ENCODE peak calls at places on chromosomes 3 and 15, in four cellular contexts. E, F, N and H are unnamed samples.

GRCh38 chr15:88004379-88004778 is 252.2 kb downstream of the NTRK3 start:
- DNase-seq in N (no peak), E (no peak), F (no peak), H (no peak)

GRCh38 chr15:29736745-29737023 is 85.6 kb downstream of the TJP1 start:
- DNase-seq in F (no peak), E (no peak), N (no peak), H (no peak)

GRCh38 chr3:18968120-18968519 is 180.2 kb upstream of the KCNH8 start:
- DNase-seq in F (no peak), N (no peak), E (no peak), H (no peak)

GRCh38 chr15:71219646-71220045 is 104.4 kb downstream of the THSD4 start:
- DNase-seq in N (no peak), E (no peak), F (no peak), H (no peak)

GRCh38 chr3:53264718-53265117 is 8.9 kb upstream of the TKT start:
- DNase-seq in F (no peak), E (no peak), N (no peak), H (no peak)

GRCh38 chr3:120477826-120478225 is 27.0 kb upstream of the FSTL1 start:
- DNase-seq in N (no peak), E (no peak), F (no peak), H (no peak)

GRCh38 chr3:69787436-69788168 is 48.3 kb downstream of the MITF start:
- DNase-seq in E (no peak), N (no peak), F (no peak), H (no peak)

GRCh38 chr3:70980646-70981031 is 602.9 kb downstream of the FOXP1 start:
- DNase-seq in E (peak), N (no peak), F (no peak), H (no peak)

GRCh38 chr3:29697989-29698388 is 417.1 kb downstream of the RBMS3 start:
- DNase-seq in E (no peak), N (no peak), F (no peak), H (no peak)

GRCh38 chr3:197364410-197365071 is 66.1 kb upstream of the DLG1 start:
- DNase-seq in E (no peak), F (no peak), N (no peak), H (no peak)

GRCh38 chr3:69784854-69785523 is 45.7 kb downstream of the MITF start:
- DNase-seq in E (no peak), N (no peak), F (peak), H (no peak)

GRCh38 chr3:63595221-63595620 is 57.3 kb upstream of the SNTN start:
- DNase-seq in N (no peak), F (no peak), E (no peak), H (no peak)

GRCh38 chr3:169624533-169624972 is 39.0 kb downstream of the MECOM start:
- DNase-seq in E (no peak), N (no peak), F (no peak), H (no peak)

GRCh38 chr15:65077981-65078352 is 1.4 kb downstream of the KBTBD13 start:
- DNase-seq in N (peak), E (peak), F (peak), H (peak)

GRCh38 chr15:39391230-39391629 is 189.6 kb upstream of the THBS1 start:
- DNase-seq in E (no peak), N (no peak), F (no peak), H (no peak)

GRCh38 chr3:53821631-53822068 is 24.6 kb downstream of the CHDH start:
- DNase-seq in N (no peak), E (peak), F (no peak), H (no peak)

GRCh38 chr15:81296673-81297072 is 27.3 kb downstream of the STARD5 start:
- DNase-seq in F (peak), E (peak), N (peak), H (no peak)

GRCh38 chr3:1118074-1118473 is 25.2 kb downstream of the CNTN6 start:
- DNase-seq in N (no peak), F (no peak), E (no peak), H (no peak)

GRCh38 chr3:143122089-143122430 is 2.5 kb downstream of the CHST2 start:
- DNase-seq in E (no peak), F (no peak), N (no peak), H (no peak)

GRCh38 chr3:183313331-183313730 is 60.3 kb downstream of the B3GNT5 start:
- DNase-seq in F (no peak), E (no peak), N (no peak), H (no peak)

GRCh38 chr15:73897441-73898261 is 24.3 kb downstream of the TBC1D21 start:
- DNase-seq in N (peak), E (peak), F (peak), H (no peak)

GRCh38 chr15:55353030-55353429 is 34.0 kb downstream of the PIGB start:
- DNase-seq in F (no peak), E (no peak), N (no peak), H (no peak)

GRCh38 chr3:177057768-177058167 is 139.5 kb downstream of the TBL1XR1 start:
- DNase-seq in N (no peak), E (peak), F (no peak), H (no peak)

GRCh38 chr3:172285844-172286243 is 162.4 kb downstream of the GHSR start:
- DNase-seq in E (no peak), F (no peak), N (no peak), H (no peak)

GRCh38 chr15:78763111-78763795 is 48.0 kb downstream of the ADAMTS7 start:
- DNase-seq in F (peak), N (no peak), E (no peak), H (no peak)

GRCh38 chr3:37183976-37184375 is 9.6 kb upstream of the LRRFIP2 start:
- DNase-seq in N (no peak), F (no peak), E (no peak), H (no peak)

GRCh38 chr3:46892285-46893145 is 15.0 kb downstream of the PTH1R start:
- DNase-seq in N (peak), F (peak), E (no peak), H (peak)

GRCh38 chr15:95208988-95209387 is 977.6 kb downstream of the MCTP2 start:
- DNase-seq in E (no peak), F (no peak), N (no peak), H (no peak)

GRCh38 chr3:16452265-16452664 is 61.2 kb downstream of the RFTN1 start:
- DNase-seq in N (no peak), E (no peak), F (no peak), H (no peak)

GRCh38 chr3:104810896-104811295 is 555.8 kb upstream of the ALCAM start:
- DNase-seq in E (no peak), N (no peak), F (no peak), H (no peak)

GRCh38 chr3:57910988-57911387 is 97.2 kb upstream of the FLNB start:
- DNase-seq in E (no peak), N (peak), F (no peak), H (no peak)

GRCh38 chr15:48566669-48567068 is 78.8 kb downstream of the FBN1 start:
- DNase-seq in E (no peak), N (no peak), F (no peak), H (no peak)

GRCh38 chr15:80999623-81000036 is 1.1 kb upstream of the TLNRD1 start:
- DNase-seq in F (peak), N (no peak), E (peak), H (no peak)

GRCh38 chr3:190831225-190831624 is 31.3 kb downstream of the GMNC start:
- DNase-seq in N (no peak), E (no peak), F (no peak), H (no peak)

GRCh38 chr3:12870942-12871341 is 29.6 kb upstream of the RPL32 start:
- DNase-seq in F (no peak), N (no peak), E (peak), H (no peak)

GRCh38 chr15:57334257-57334656 is 42.0 kb upstream of the CGNL1 start:
- DNase-seq in N (no peak), F (no peak), E (no peak), H (no peak)

DNA sequence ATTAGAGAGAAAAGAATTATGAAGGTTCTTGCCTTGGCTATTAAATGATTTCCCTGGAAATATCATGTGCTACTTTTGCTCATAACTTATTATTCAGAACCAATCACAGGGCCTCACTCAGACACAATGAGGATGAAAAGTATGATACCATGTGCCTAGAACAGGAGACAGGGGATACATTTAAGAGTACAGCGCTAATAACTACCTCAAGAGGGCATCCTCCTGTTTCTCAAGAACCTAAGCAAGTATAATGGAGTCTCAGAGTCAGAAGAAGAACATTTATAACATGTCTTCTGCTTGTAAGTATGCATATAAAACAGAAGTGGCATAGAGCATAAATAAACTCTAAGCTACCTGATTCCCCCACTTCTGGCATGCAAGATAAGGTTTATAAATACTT is 125.4 kb upstream of the MME start:
- DNase-seq in E (no peak), F (no peak), N (no peak), H (no peak)
- TF ChIP-seq CTCF in E (no peak), F (peak), N (no peak), H (peak)

GRCh38 chr15:51133140-51133630 is 38.5 kb upstream of the TNFAIP8L3 start:
- DNase-seq in F (no peak), N (no peak), E (no peak), H (no peak)
- TF ChIP-seq CTCF in F (no peak), N (peak), E (no peak), H (no peak)

GRCh38 chr15:90232941-90233700 is 620 bp downstream of the CIB1 start:
- DNase-seq in E (peak), N (peak), F (peak), H (peak)
- TF ChIP-seq CTCF in E (peak), N (no peak), F (peak), H (peak)

GRCh38 chr3:141366285-141367037 is 1.8 kb upstream of the ZBTB38 start:
- DNase-seq in N (no peak), E (no peak), F (peak), H (no peak)
- TF ChIP-seq CTCF in N (no peak), E (no peak), F (peak), H (no peak)

GRCh38 chr3:44966795-44967278 is 9.1 kb downstream of the ZDHHC3 start:
- DNase-seq in E (no peak), F (no peak), N (no peak), H (no peak)

GRCh38 chr3:44968447-44968858 is 7.5 kb downstream of the ZDHHC3 start:
- DNase-seq in F (no peak), N (no peak), E (no peak), H (no peak)

GRCh38 chr3:44969779-44970178 is 6.2 kb downstream of the ZDHHC3 start:
- DNase-seq in N (no peak), E (no peak), F (no peak), H (no peak)

GRCh38 chr3:44970916-44971490 is 5.0 kb downstream of the ZDHHC3 start:
- DNase-seq in F (no peak), N (no peak), E (no peak), H (no peak)

DNA sequence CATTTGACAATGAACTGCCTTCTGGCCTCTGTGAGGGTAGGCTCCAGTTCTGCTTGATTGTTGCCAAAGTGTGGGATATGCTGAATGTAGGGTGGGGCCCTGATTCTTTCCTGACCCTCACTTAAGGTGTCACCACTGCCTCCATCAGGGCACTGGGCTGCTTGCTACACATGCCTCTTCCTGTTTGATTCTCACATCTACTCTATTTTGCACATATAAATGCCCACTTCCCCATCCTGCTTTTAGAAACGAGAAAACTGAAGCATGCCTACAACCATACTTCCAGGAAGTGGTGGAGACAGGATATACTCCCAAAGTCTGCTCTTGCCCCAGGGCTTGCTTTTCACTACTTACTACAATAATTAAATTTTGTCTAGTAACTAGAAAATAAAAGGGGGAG is 6.8 kb downstream of the ZDHHC3 start:
- DNase-seq in F (no peak), E (no peak), N (no peak), H (no peak)
- TF ChIP-seq CTCF in F (no peak), E (no peak), N (no peak), H (no peak)

GRCh38 chr15:52083603-52084002 is 29.0 kb downstream of the BCL2L10 start:
- DNase-seq in E (no peak), F (no peak), N (no peak), H (no peak)

GRCh38 chr15:52085289-52085688 is 27.3 kb downstream of the BCL2L10 start:
- DNase-seq in E (no peak), N (no peak), F (no peak), H (no peak)

GRCh38 chr15:52090193-52090592 is 22.4 kb downstream of the BCL2L10 start:
- DNase-seq in E (no peak), F (no peak), N (no peak), H (no peak)

GRCh38 chr15:52082197-52083036 is 30.2 kb downstream of the BCL2L10 start:
- DNase-seq in N (no peak), F (no peak), E (peak), H (no peak)

DNA sequence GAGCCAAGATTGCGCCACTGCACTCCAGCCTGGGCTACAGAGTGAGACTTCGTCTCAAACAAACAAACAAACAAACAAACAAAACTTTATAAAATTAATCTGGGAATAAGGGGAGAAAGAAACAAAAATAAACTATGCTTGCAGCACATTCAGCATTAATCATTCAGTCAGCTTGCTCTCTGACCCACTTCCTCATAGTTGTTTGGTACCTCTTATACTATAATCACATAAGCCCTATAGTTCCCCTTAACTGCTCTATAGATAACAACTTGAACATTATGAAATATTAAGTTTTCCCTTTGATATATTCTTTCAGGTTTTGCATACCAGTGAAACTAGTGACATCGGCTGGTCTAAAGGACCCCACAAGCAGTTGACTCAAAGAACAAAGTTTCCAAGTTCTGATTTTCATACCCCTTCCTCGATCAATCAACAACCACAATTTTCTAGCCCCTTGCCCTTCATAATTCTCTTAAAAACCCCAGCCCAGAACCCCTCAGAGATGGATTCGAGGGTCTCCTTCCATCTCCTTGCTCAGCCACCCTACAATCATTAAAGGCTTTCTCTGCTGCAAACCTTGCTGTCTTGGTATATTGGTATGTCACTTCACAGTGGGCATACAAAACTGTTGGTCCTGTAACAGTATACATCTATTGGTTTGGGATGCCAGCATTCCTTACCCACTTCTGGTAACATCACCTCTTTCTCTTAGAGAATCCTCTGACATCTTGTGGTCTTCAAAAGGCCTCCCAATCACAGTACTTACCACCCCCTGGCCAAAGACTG is 26.4 kb downstream of the BCL2L10 start:
- DNase-seq in F (no peak), N (no peak), E (no peak), H (no peak)
- TF ChIP-seq CTCF in F (no peak), N (no peak), E (no peak), H (no peak)

GRCh38 chr3:126927405-126927750 is 55.5 kb upstream of the PLXNA1 start:
- DNase-seq in E (no peak), F (no peak), N (no peak), H (no peak)

GRCh38 chr3:126926684-126927404 is 56.1 kb upstream of the PLXNA1 start:
- DNase-seq in F (no peak), N (no peak), E (no peak), H (no peak)

GRCh38 chr3:126928921-126929485 is 53.9 kb upstream of the PLXNA1 start:
- DNase-seq in N (no peak), E (no peak), F (no peak), H (no peak)

GRCh38 chr3:126925411-126926171 is 57.3 kb upstream of the PLXNA1 start:
- DNase-seq in N (no peak), E (no peak), F (no peak), H (no peak)

GRCh38 chr3:126927846-126928245 is 55.1 kb upstream of the PLXNA1 start:
- DNase-seq in F (no peak), N (no peak), E (no peak), H (no peak)
- TF ChIP-seq CTCF in F (no peak), N (no peak), E (no peak), H (no peak)

GRCh38 chr3:50213383-50213782 is 8.3 kb downstream of the SLC38A3 start:
- DNase-seq in E (no peak), F (no peak), N (no peak), H (no peak)

GRCh38 chr3:50212502-50212901 is 7.4 kb downstream of the SLC38A3 start:
- DNase-seq in E (no peak), N (peak), F (no peak), H (no peak)

GRCh38 chr3:50214824-50215223 is 9.8 kb downstream of the SLC38A3 start:
- DNase-seq in N (no peak), F (no peak), E (no peak), H (no peak)

GRCh38 chr3:50211930-50212329 is 6.9 kb downstream of the SLC38A3 start:
- DNase-seq in F (no peak), N (no peak), E (no peak), H (no peak)

DNA sequence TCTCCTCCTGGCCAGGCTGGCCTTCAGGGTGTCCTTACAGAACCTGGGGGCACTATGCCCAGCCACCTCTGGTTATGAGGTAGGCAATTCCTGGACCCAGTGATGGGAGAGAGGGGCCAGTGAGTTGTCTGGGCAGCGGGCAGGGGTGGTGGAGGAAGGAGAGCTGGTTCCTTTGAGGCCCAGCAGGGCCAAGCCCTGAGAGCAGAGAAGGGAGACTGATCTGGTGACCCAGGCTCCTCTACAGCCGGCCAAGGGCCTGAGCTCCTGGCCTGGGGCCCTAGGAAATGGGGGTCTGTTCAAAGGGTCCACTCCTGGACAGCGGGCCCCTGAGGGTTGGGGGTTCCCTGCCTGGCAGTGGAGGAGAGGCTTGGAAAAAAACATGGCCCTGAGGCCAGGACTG is 7.9 kb downstream of the SLC38A3 start:
- DNase-seq in F (no peak), E (no peak), N (no peak), H (no peak)
- TF ChIP-seq CTCF in F (no peak), E (no peak), N (no peak), H (no peak)